ENCODE peak calls at places on chromosome 22, in five cellular contexts. M is germinal center; H is activated CD8-positive, alpha-beta memory T cell treated with anti-CD3 and anti-CD28 coated beads, Interleukin-2, amount 50 U/mL, for 48 hours; P is T follicular helper cell; N is PC-3. X is an unnamed sample.

GRCh38 chr22:46043339-46043738 is 66.4 kb upstream of the WNT7B start:
- DNase-seq in N (no peak), M (no peak), P (no peak), H (peak), X (peak)

GRCh38 chr22:35128637-35129036 is 62.7 kb downstream of the ISX start:
- DNase-seq in P (no peak), N (no peak), H (no peak), M (no peak), X (no peak)

GRCh38 chr22:20093437-20093836 is 13.4 kb downstream of the DGCR8 start:
- DNase-seq in N (no peak), M (no peak), P (no peak), H (no peak), X (peak)

GRCh38 chr22:47163481-47163875 is 401.0 kb downstream of the TBC1D22A start:
- DNase-seq in P (no peak), N (no peak), H (no peak), M (no peak), X (no peak)

GRCh38 chr22:49087163-49087562 is 740.5 kb downstream of the BRD1 start:
- DNase-seq in M (no peak), P (no peak), N (no peak), H (no peak), X (no peak)

GRCh38 chr22:23565942-23566715 is 14.0 kb downstream of the IGLL1 start:
- DNase-seq in M (no peak), P (no peak), H (peak), N (no peak), X (no peak)

GRCh38 chr22:36935694-36936093 is 22.3 kb downstream of the CSF2RB start:
- DNase-seq in N (no peak), M (no peak), P (no peak), H (peak), X (no peak)

GRCh38 chr22:19287076-19287724 is 4.3 kb downstream of the CLTCL1 start:
- DNase-seq in N (peak), P (no peak), M (no peak), H (no peak), X (no peak)

GRCh38 chr22:37904572-37905533 is 1.2 kb upstream of the MICALL1 start:
- DNase-seq in N (peak), P (no peak), M (no peak), H (no peak), X (peak)

GRCh38 chr22:24063361-24063760 is 52.3 kb downstream of the CABIN1 start:
- DNase-seq in P (no peak), M (no peak), N (no peak), H (no peak), X (no peak)